ENCODE peak calls at places on chromosomes 5 and 9, in five cellular contexts. A is smooth muscle cell of the brain vasculature; G is CD8-positive, alpha-beta T cell; O is activated T-cell treated with anti-CD3 and anti-CD28 coated beads, Interleukin-2, amount 50 U/mL, for 72 hours; M is NCI-H1436. Q is an unnamed sample.

GRCh38 chr5:159342838-159343237 is 12.6 kb upstream of the IL12B start:
- DNase-seq in A (no peak), O (no peak), M (no peak), G (no peak), Q (no peak)

GRCh38 chr5:127216906-127217675 is 73.5 kb upstream of the MEGF10 start:
- DNase-seq in O (no peak), A (no peak), G (no peak), M (no peak), Q (no peak)

GRCh38 chr5:147455321-147455720 is 54.5 kb downstream of the DPYSL3 start:
- DNase-seq in G (no peak), M (no peak), A (no peak), O (no peak), Q (no peak)

GRCh38 chr9:96461336-96461735 is 11.4 kb downstream of the HABP4 start:
- DNase-seq in G (no peak), A (no peak), O (no peak), M (no peak), Q (no peak)

GRCh38 chr5:151696470-151697061 is 9.9 kb upstream of the SPARC start:
- DNase-seq in G (no peak), M (no peak), A (no peak), O (no peak), Q (no peak)

GRCh38 chr9:119792242-119792641 is 423.0 kb upstream of the BRINP1 start:
- DNase-seq in M (no peak), O (no peak), A (no peak), G (no peak), Q (no peak)

GRCh38 chr9:5951686-5952211 is 61.1 kb downstream of the MLANA start:
- DNase-seq in M (no peak), G (no peak), A (no peak), O (no peak), Q (no peak)

GRCh38 chr9:69254223-69254622 is 70.8 kb upstream of the ENTREP1 start:
- DNase-seq in G (no peak), O (no peak), M (no peak), A (no peak), Q (no peak)

GRCh38 chr9:129835860-129836223 is 584 bp downstream of the USP20 start:
- DNase-seq in G (no peak), A (no peak), M (no peak), O (no peak), Q (no peak)

GRCh38 chr5:134184155-134185135 is 7.7 kb upstream of the SKP1 start:
- DNase-seq in A (no peak), O (peak), M (peak), G (peak), Q (no peak)

GRCh38 chr9:130961511-130962300 is 22.7 kb upstream of the FIBCD1 start:
- DNase-seq in A (no peak), O (no peak), G (no peak), M (no peak), Q (no peak)

GRCh38 chr9:5492965-5493364 is 17.4 kb upstream of the PDCD1LG2 start:
- DNase-seq in G (no peak), M (no peak), A (no peak), O (no peak), Q (no peak)

GRCh38 chr5:148884339-148885020 is 58.1 kb downstream of the ADRB2 start:
- DNase-seq in M (no peak), A (no peak), G (no peak), O (no peak), Q (no peak)

Q was measured in NCI-H1930.